ENCODE peak calls at places on chromosomes 7 and 10, in five cellular contexts. V is suprapubic skin; G is CD8-positive, alpha-beta T cell; M is SK-N-SH; O is psoas muscle. H is an unnamed sample.

GRCh38 chr10:11317936-11318670 is 293.3 kb downstream of the USP6NL start:
- DNase-seq in O (no peak), V (no peak), G (no peak), M (no peak), H (no peak)

GRCh38 chr7:82131224-82131623 is 312.4 kb downstream of the CACNA2D1 start:
- DNase-seq in M (no peak), G (no peak), V (no peak), O (no peak), H (no peak)

GRCh38 chr10:30557884-30558283 is 71.7 kb downstream of the LYZL2 start:
- DNase-seq in M (no peak), G (no peak), O (no peak), V (no peak), H (no peak)

GRCh38 chr10:132471484-132471883 is 66.1 kb upstream of the INPP5A start:
- DNase-seq in G (no peak), O (no peak), V (no peak), M (no peak), H (peak)

GRCh38 chr7:91330378-91331295 is 66.4 kb downstream of the FZD1 start:
- DNase-seq in O (no peak), M (no peak), G (no peak), V (no peak), H (no peak)

GRCh38 chr10:24851595-24851994 is 100.8 kb downstream of the PRTFDC1 start:
- DNase-seq in G (no peak), O (no peak), V (no peak), M (no peak), H (no peak)

GRCh38 chr7:87543623-87544022 is 57.1 kb downstream of the ABCB1 start:
- DNase-seq in M (no peak), G (no peak), O (no peak), V (no peak), H (no peak)

GRCh38 chr10:25902002-25902401 is 32.0 kb upstream of the MYO3A start:
- DNase-seq in V (no peak), M (no peak), G (no peak), O (no peak), H (no peak)

GRCh38 chr10:18060217-18060616 is 80.0 kb upstream of the CACNB2 start:
- DNase-seq in O (no peak), M (peak), G (no peak), V (no peak), H (no peak)

GRCh38 chr10:28569506-28570159 is 36.7 kb downstream of the WAC start:
- DNase-seq in G (no peak), M (no peak), O (no peak), V (no peak), H (no peak)

GRCh38 chr10:33815776-33816175 is 481.3 kb upstream of the NRP1 start:
- DNase-seq in G (no peak), O (no peak), M (no peak), V (no peak), H (no peak)

GRCh38 chr7:24851791-24852190 is 94.5 kb upstream of the GSDME start:
- DNase-seq in O (no peak), V (no peak), G (no peak), M (no peak), H (no peak)

GRCh38 chr10:71772832-71773220 is 494 bp downstream of the VSIR start:
- DNase-seq in O (no peak), G (no peak), M (no peak), V (no peak), H (no peak)

GRCh38 chr7:44280636-44280992 is 44.8 kb downstream of the CAMK2B start:
- DNase-seq in O (no peak), V (peak), G (no peak), M (peak), H (peak)

GRCh38 chr7:95002726-95003125 is 95.3 kb downstream of the PPP1R9A start:
- DNase-seq in V (no peak), G (no peak), O (no peak), M (no peak), H (no peak)

GRCh38 chr7:103344453-103345149 is at the start of gene DNAJC2:
- DNase-seq in V (peak), O (peak), G (peak), M (peak), H (peak)

GRCh38 chr7:80629023-80629422 is 9.4 kb upstream of the CD36 start:
- DNase-seq in G (no peak), M (no peak), V (no peak), O (no peak), H (no peak)

GRCh38 chr7:131143869-131144268 is 183.8 kb upstream of the MKLN1 start:
- DNase-seq in M (no peak), O (no peak), G (no peak), V (no peak), H (no peak)

GRCh38 chr10:33337335-33337854 is 2.9 kb upstream of the NRP1 start:
- DNase-seq in O (no peak), V (no peak), M (no peak), G (no peak), H (peak)

GRCh38 chr10:97780991-97781540 is 9.3 kb upstream of the SFRP5 start:
- DNase-seq in M (peak), G (no peak), V (no peak), O (no peak), H (no peak)

GRCh38 chr7:112267944-112268691 is 61.6 kb downstream of the ZNF277 start:
- DNase-seq in O (no peak), G (no peak), M (no peak), V (no peak), H (no peak)

GRCh38 chr10:124997246-124997790 is 55.4 kb downstream of the ZRANB1 start:
- DNase-seq in G (no peak), O (no peak), M (no peak), V (no peak), H (no peak)

GRCh38 chr10:132650611-132651250 is 113.1 kb downstream of the INPP5A start:
- DNase-seq in M (no peak), O (peak), G (no peak), V (peak), H (peak)

GRCh38 chr10:3054183-3054815 is 13.0 kb upstream of the PFKP start:
- DNase-seq in O (no peak), G (no peak), M (no peak), V (no peak), H (no peak)

GRCh38 chr10:33199731-33200130 is 134.7 kb downstream of the NRP1 start:
- DNase-seq in O (no peak), V (no peak), M (no peak), G (no peak), H (no peak)

GRCh38 chr7:122770943-122771342 is 68.2 kb upstream of the RNF148 start:
- DNase-seq in G (no peak), V (no peak), M (no peak), O (no peak), H (no peak)

GRCh38 chr10:48456808-48457761 is 147.8 kb downstream of the ARHGAP22 start:
- DNase-seq in G (no peak), O (no peak), M (peak), V (peak), H (no peak)

GRCh38 chr7:26588511-26588910 is 275.9 kb downstream of the SKAP2 start:
- DNase-seq in M (no peak), G (no peak), V (no peak), O (no peak), H (no peak)

GRCh38 chr7:51253157-51253556 is 63.5 kb downstream of the COBL start:
- DNase-seq in G (no peak), O (no peak), V (no peak), M (no peak), H (no peak)

GRCh38 chr10:131251146-131251541 is 60.4 kb downstream of the TCERG1L start:
- DNase-seq in V (no peak), M (no peak), G (no peak), O (no peak), H (no peak)

GRCh38 chr7:31056775-31057346 is 4.8 kb downstream of the ADCYAP1R1 start:
- DNase-seq in G (no peak), O (no peak), M (no peak), V (no peak), H (no peak)

GRCh38 chr10:95327367-95327766 is 36.6 kb upstream of the PDLIM1 start:
- DNase-seq in V (no peak), M (peak), O (peak), G (no peak), H (peak)

GRCh38 chr10:111093741-111094380 is 17.0 kb downstream of the ADRA2A start:
- DNase-seq in V (no peak), M (no peak), O (no peak), G (no peak), H (no peak)

GRCh38 chr7:151115121-151115835 is 29.0 kb downstream of the AGAP3 start:
- DNase-seq in V (no peak), G (no peak), M (peak), O (no peak), H (no peak)

GRCh38 chr7:137343483-137343841 is at the start of gene PTN:
- DNase-seq in M (peak), G (no peak), V (no peak), O (peak), H (peak)

GRCh38 chr10:2674451-2674850 is 392.9 kb upstream of the PFKP start:
- DNase-seq in G (no peak), M (no peak), O (no peak), V (no peak), H (no peak)

GRCh38 chr10:86195521-86195920 is 171.1 kb downstream of the GRID1 start:
- DNase-seq in O (no peak), M (no peak), G (no peak), V (peak), H (no peak)

GRCh38 chr7:117281562-117281961 is 41.3 kb downstream of the WNT2 start:
- DNase-seq in V (no peak), M (no peak), O (no peak), G (no peak), H (no peak)

GRCh38 chr7:108146070-108146842 is 16.1 kb upstream of the LAMB4 start:
- DNase-seq in G (peak), M (peak), V (peak), O (peak), H (peak)
- H3K4me3 ChIP-seq in G (no peak), M (no peak), V (peak), O (no peak), H (peak)

GRCh38 chr10:99341248-99341647 is 12.1 kb downstream of the CNNM1 start:
- DNase-seq in V (no peak), M (peak), O (no peak), G (no peak), H (no peak)
- H3K4me3 ChIP-seq in V (no peak), M (no peak), O (no peak), G (no peak), H (no peak)

GRCh38 chr10:67836491-67836890 is 1.5 kb downstream of the DNAJC12 start:
- DNase-seq in O (no peak), V (no peak), G (no peak), M (no peak), H (no peak)

GRCh38 chr10:67837519-67838314 is at the start of gene DNAJC12:
- DNase-seq in M (peak), V (no peak), G (no peak), O (no peak), H (no peak)

GRCh38 chr10:67839957-67840356 is 2.0 kb upstream of the DNAJC12 start:
- DNase-seq in G (no peak), O (no peak), M (no peak), V (no peak), H (no peak)

GRCh38 chr10:67834375-67834774 is 3.6 kb downstream of the DNAJC12 start:
- DNase-seq in V (no peak), M (no peak), G (no peak), O (no peak), H (no peak)

DNA sequence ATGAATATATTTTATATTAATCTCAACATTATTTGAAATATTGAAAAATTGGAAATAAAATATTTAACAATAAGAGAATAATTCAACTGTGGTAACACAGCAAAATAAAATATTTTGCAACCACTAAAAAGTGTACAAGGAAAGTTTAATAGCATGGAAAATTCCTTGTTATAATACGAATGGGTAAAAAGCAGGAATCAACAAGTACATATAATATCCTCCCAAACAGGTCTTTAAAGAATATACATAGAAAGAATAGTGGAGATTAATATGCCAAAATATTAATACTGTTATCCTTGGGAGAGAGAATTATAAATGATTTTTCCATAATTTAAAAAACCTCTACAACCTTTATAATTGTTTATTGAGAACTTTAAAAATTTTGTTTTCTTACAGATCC is 1.0 kb downstream of the DNAJC12 start:
- DNase-seq in M (no peak), V (no peak), G (no peak), O (no peak), H (no peak)
- H3K4me3 ChIP-seq in M (no peak), V (no peak), G (no peak), O (peak), H (peak)

GRCh38 chr7:1669954-1670893 is at the start of gene ELFN1:
- DNase-seq in V (peak), G (no peak), M (peak), O (peak), H (peak)
- H3K4me3 ChIP-seq in V (peak), G (no peak), M (peak), O (peak), H (peak)

DNA sequence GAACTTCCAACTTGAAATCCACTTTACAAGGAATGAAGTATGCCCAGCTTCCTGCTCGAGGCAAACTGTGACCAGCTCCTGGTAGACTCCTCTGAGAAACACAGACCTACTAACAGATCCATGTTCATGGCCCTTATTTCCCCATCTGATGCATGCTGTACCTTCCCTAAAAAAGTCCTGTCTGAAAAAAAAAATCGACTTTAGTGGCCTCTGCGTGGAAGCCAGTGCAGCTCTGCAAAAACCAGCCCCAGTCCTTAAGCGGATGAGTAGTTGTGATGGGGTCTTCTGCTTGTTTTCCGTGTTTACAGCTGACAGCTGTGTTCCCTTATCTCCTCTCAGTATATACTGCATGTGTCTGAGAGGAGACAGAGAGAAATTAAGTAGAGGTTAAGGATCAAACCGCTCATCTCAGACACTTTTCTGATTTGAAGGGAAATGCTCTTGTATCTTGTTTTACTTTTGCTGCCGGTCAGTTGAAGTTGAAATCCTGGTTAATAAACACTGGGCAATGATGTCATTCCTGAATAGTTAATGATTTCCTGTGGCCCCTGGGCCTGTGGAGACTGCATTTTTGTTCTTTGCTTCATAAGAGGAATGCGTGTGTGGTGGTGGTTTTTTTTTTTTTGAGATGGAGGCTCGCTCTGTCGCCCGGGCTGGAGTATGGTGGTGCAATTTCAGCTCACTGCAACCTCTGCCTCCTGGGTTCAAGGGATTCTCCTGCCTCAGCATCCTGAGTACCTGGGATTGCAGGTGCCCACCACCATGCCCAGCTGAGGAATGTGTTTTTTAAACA is 67.6 kb downstream of the DOCK1 start:
- DNase-seq in V (no peak), G (no peak), M (no peak), O (no peak), H (no peak)
- H3K4me3 ChIP-seq in V (no peak), G (no peak), M (peak), O (no peak), H (no peak)

DNA sequence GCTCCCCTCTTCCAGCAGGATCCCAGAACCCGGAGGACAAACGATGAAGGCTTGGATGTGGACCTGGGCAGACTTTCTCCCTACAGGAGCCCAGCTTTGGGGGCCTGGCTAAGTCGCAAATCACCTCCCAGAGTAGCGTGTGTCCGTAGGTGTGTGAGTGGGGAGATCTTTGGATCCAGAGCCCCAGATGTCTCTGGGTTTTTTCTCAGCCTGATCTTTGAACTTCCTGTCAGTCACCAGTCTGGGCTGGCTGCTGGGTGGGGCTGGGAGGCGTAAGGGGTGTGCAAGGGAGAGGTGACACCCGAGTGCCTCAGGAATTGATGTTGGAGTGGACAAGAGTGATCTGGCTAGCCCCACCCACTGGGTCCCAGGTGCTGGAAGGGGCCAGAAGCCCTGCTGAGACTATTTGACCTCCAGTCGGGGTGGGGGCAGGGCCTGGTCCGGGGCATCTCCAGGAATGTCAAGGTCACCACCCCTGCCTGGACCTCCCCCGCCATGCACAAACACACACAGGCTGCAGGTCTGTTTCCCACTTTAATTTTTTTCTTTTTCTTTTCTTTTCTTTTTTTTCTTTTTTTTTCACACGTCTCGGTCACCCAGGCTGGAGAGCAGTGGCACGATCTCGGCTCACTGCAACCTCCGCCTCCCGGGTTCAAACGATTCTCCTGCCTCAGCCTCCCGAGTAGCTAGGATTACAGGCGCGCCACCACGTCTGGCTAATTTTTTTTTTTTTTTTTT is at the start of gene MOGAT3:
- DNase-seq in O (no peak), V (no peak), M (no peak), G (no peak), H (no peak)
- H3K4me3 ChIP-seq in O (peak), V (peak), M (no peak), G (no peak), H (no peak)

GRCh38 chr7:149620961-149621360 is 123.4 kb upstream of the ZNF746 start:
- DNase-seq in V (peak), O (no peak), G (peak), M (no peak), H (no peak)

GRCh38 chr7:149624419-149625338 is 127.1 kb upstream of the ZNF746 start:
- DNase-seq in M (peak), O (peak), G (peak), V (peak), H (peak)

GRCh38 chr7:149624006-149624405 is 126.4 kb upstream of the ZNF746 start:
- DNase-seq in G (peak), V (peak), O (peak), M (peak), H (no peak)

GRCh38 chr7:149621776-149622175 is 124.2 kb upstream of the ZNF746 start:
- DNase-seq in G (peak), O (no peak), V (no peak), M (no peak), H (no peak)

DNA sequence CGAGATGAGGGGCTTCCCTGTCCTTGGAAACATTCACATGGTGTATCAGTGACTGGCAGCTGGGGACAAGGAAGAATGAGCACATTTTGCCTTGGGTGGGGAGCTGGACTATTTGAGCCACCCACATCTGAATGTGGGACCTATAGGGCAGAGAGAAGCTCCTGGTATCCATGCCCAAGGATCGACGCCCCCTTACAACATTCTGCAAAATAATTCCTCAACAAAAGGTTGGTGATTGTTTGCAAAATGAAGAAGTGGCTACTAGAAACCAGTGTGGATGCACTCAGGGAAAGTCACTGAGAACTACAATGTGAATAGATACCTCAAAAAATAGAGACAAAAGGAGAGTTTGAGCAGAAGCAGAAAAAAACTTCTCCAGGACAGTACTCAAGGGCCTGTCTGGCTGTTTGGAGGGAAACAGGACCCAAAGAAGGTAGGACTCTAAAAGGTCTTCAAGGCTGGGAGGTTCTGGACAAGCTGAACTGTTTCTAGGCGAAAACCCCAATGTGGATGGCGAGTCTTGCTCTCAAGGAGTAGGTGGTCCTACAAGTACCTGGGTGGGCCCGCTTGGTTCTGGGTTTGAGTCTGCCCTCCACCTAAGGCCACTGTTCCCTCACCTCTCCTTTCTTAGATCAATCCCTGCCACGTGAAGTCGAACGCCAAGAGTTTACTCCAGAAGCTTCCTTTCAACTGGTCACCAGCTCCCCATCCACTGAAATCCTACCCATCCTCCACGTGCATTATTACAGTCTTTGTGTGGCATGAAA is 125.0 kb upstream of the ZNF746 start:
- DNase-seq in M (no peak), O (no peak), V (no peak), G (no peak), H (no peak)
- H3K4me3 ChIP-seq in M (peak), O (peak), V (peak), G (no peak), H (peak)

H was measured in heart left ventricle.